ENCODE peak calls at places on chromosomes 16 and 17, in ten cellular contexts. C, T, O, M, V, P, B, A, U and G are unnamed samples.

GRCh38 chr16:69526831-69527655 is 38.7 kb upstream of the NFAT5 start:
- DNase-seq in C (no peak), T (no peak), O (no peak), M (no peak), V (no peak), P (no peak), B (no peak), A (no peak), U (no peak), G (no peak)

GRCh38 chr17:33057564-33057963 is 65.9 kb downstream of the SPACA3 start:
- DNase-seq in C (no peak), T (no peak), O (no peak), M (no peak), V (no peak), P (no peak), B (no peak), A (no peak), U (no peak), G (no peak)

GRCh38 chr16:19418200-19418599 is 517 bp downstream of the TMC5 start:
- DNase-seq in C (no peak), T (no peak), O (no peak), M (no peak), V (no peak), P (no peak), B (no peak), A (no peak), U (no peak), G (no peak)

GRCh38 chr17:10875984-10876555 is 38.2 kb upstream of the PIRT start:
- DNase-seq in C (peak; percentile 26), T (no peak), O (peak; percentile 17), M (peak; percentile 55), V (peak; percentile 62), P (peak; percentile 65), B (peak; percentile 34), A (peak; percentile 47), U (peak; percentile 81), G (no peak)

GRCh38 chr16:7550096-7550495 is 217.5 kb downstream of the RBFOX1 start:
- DNase-seq in C (no peak), T (no peak), O (no peak), M (no peak), V (no peak), P (no peak), B (no peak), A (no peak), U (no peak), G (no peak)

GRCh38 chr17:69012895-69013805 is 47.6 kb downstream of the ABCA9 start:
- DNase-seq in C (peak; percentile 30), T (peak; percentile 32), O (peak; percentile 61), M (no peak), V (no peak), P (no peak), B (peak; percentile 80), A (peak; percentile 40), U (no peak), G (no peak)

GRCh38 chr16:86044241-86044671 is 145.3 kb downstream of the IRF8 start:
- DNase-seq in C (peak; percentile 39), T (no peak), O (peak; percentile 64), M (no peak), V (peak; percentile 39), P (no peak), B (peak; percentile 38), A (peak; percentile 64), U (peak; percentile 86), G (peak; percentile 40)

GRCh38 chr17:14016858-14017257 is 52.4 kb upstream of the COX10 start:
- DNase-seq in C (no peak), T (no peak), O (no peak), M (no peak), V (no peak), P (no peak), B (no peak), A (no peak), U (no peak), G (no peak)

GRCh38 chr17:7740481-7741001 is 23.0 kb downstream of the DNAH2 start:
- DNase-seq in C (no peak), T (no peak), O (no peak), M (peak; percentile 57), V (no peak), P (peak; percentile 54), B (no peak), A (no peak), U (no peak), G (no peak)

GRCh38 chr17:60161598-60162330 is 12.0 kb downstream of the CA4 start:
- DNase-seq in C (no peak), T (no peak), O (no peak), M (no peak), V (no peak), P (no peak), B (no peak), A (no peak), U (peak; percentile 65), G (no peak)

GRCh38 chr17:77842906-77843249 is 115.6 kb upstream of the TNRC6C start:
- DNase-seq in C (no peak), T (no peak), O (no peak), M (no peak), V (no peak), P (peak; percentile 38), B (no peak), A (no peak), U (no peak), G (no peak)

GRCh38 chr17:6521636-6522035 is 34.7 kb downstream of the PITPNM3 start:
- DNase-seq in C (no peak), T (no peak), O (no peak), M (no peak), V (no peak), P (no peak), B (no peak), A (no peak), U (no peak), G (no peak)

GRCh38 chr16:3119286-3119685 is 6.9 kb downstream of the ZNF205 start:
- DNase-seq in C (no peak), T (no peak), O (no peak), M (no peak), V (no peak), P (no peak), B (no peak), A (no peak), U (no peak), G (no peak)

GRCh38 chr16:69688589-69688988 is 37.8 kb downstream of the NQO1 start:
- DNase-seq in C (no peak), T (no peak), O (no peak), M (no peak), V (no peak), P (no peak), B (no peak), A (no peak), U (no peak), G (no peak)

GRCh38 chr16:57537596-57538234 is 1.3 kb upstream of the CCDC102A start:
- DNase-seq in C (no peak), T (no peak), O (no peak), M (no peak), V (no peak), P (no peak), B (no peak), A (no peak), U (no peak), G (no peak)

GRCh38 chr17:52298881-52299280 is 140.4 kb upstream of the CA10 start:
- DNase-seq in C (no peak), T (no peak), O (no peak), M (no peak), V (no peak), P (no peak), B (no peak), A (no peak), U (no peak), G (no peak)

GRCh38 chr17:52297230-52298010 is 138.9 kb upstream of the CA10 start:
- DNase-seq in C (no peak), T (no peak), O (no peak), M (no peak), V (no peak), P (no peak), B (peak; percentile 1), A (no peak), U (peak; percentile 5), G (no peak)
- TF ChIP-seq CTCF in C (no peak), T (peak; percentile 8), O (no peak), M (no peak), V (peak; percentile 28), P (no peak), B (no peak), A (no peak), U (peak; percentile 27), G (no peak)

DNA sequence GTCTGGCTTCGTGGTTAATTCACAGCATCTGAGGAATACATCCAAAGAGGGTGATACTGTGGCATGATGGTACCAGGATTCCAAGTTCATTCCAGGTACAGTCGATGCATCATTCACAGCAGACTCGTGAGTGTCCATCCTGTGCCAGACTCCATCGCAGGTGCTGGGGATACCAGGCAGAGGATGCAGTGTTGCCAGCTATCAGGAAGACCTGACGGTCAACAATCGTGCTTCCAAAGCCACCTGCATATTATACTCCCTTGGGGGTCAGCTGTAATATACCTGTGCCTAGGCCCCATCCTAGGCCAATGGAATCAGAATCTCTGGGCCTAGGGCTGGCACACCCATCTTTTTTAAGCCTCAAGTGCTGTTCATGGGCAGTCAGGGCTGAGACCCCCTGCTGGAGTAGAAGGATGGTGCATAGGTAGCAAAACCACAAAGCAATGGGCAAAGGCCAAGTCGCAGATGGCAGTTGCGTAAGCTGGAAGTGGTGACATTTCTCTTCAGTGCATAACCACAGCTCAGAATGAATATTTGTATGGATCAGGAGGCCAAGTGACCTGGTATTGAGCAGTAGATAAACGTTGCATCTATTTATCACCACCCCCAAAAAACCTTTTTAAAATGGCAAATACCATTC is 42.9 kb upstream of the C16orf78 start:
- DNase-seq in C (no peak), T (no peak), O (no peak), M (no peak), V (no peak), P (no peak), B (no peak), A (no peak), U (no peak), G (no peak)
- TF ChIP-seq CTCF in C (no peak), T (no peak), O (no peak), M (no peak), V (peak; percentile 21), P (no peak), B (no peak), A (no peak), U (no peak), G (no peak)

GRCh38 chr17:74156878-74157277 is 46.6 kb upstream of the RPL38 start:
- DNase-seq in C (no peak), T (no peak), O (no peak), M (no peak), V (no peak), P (no peak), B (no peak), A (no peak), U (no peak), G (no peak)
- TF ChIP-seq CTCF in C (no peak), T (no peak), O (no peak), M (no peak), V (no peak), P (no peak), B (no peak), A (no peak), U (no peak), G (no peak)

GRCh38 chr16:63813862-63814261 is 1308.0 kb downstream of the CDH11 start:
- DNase-seq in C (no peak), T (no peak), O (no peak), M (no peak), V (no peak), P (no peak), B (no peak), A (no peak), U (no peak), G (no peak)
- TF ChIP-seq CTCF in C (no peak), T (no peak), O (no peak), M (no peak), V (no peak), P (no peak), B (no peak), A (no peak), U (no peak), G (no peak)